ENCODE peak calls at places on chromosomes 12 and 14, in ten cellular contexts. C is AG09319; O is amygdala; H is sciatic nerve; S is BE2C; R is effector memory CD8-positive, alpha-beta T cell; G is Karpas-422; I is neural crest cell; Y is cardiac septum; D is HEK293T. N is an unnamed sample.

GRCh38 chr12:109871678-109872314 is 8.5 kb downstream of the GLTP start:
- DNase-seq in C (no peak), O (peak), H (no peak), S (no peak), R (no peak), G (no peak), I (no peak), Y (no peak), D (no peak), N (no peak)

GRCh38 chr14:19902409-19902808 is 18.0 kb upstream of the OR4K5 start:
- DNase-seq in C (no peak), O (no peak), H (no peak), S (no peak), R (no peak), G (no peak), I (no peak), Y (no peak), D (no peak), N (no peak)

GRCh38 chr12:10132971-10133370 is 3.0 kb upstream of the CLEC7A start:
- DNase-seq in C (no peak), O (no peak), H (no peak), S (no peak), R (no peak), G (no peak), I (no peak), Y (no peak), D (no peak), N (no peak)

GRCh38 chr14:51394391-51394790 is 154.3 kb downstream of the TMX1 start:
- DNase-seq in C (no peak), O (no peak), H (no peak), S (no peak), R (no peak), G (no peak), I (no peak), Y (no peak), D (no peak), N (no peak)

GRCh38 chr12:40970320-40970907 is 217.7 kb upstream of the PDZRN4 start:
- DNase-seq in C (no peak), O (no peak), H (no peak), S (no peak), R (no peak), G (peak), I (no peak), Y (no peak), D (peak), N (no peak)

GRCh38 chr14:24883571-24883970 is 166.4 kb downstream of the STXBP6 start:
- DNase-seq in C (no peak), O (no peak), H (no peak), S (no peak), R (no peak), G (no peak), I (no peak), Y (no peak), D (no peak), N (no peak)

GRCh38 chr12:2924019-2924418 is 33.3 kb downstream of the TULP3 start:
- DNase-seq in C (peak), O (no peak), H (no peak), S (no peak), R (no peak), G (no peak), I (no peak), Y (no peak), D (no peak), N (no peak)

GRCh38 chr14:95183082-95183481 is 25.8 kb upstream of the DICER1 start:
- DNase-seq in C (no peak), O (no peak), H (no peak), S (no peak), R (no peak), G (no peak), I (no peak), Y (no peak), D (no peak), N (no peak)

N was measured in pulmonary artery endothelial cell.